ENCODE peak calls at places on chromosomes 2 and 18, in four cellular contexts. F is stimulated activated CD4-positive, alpha-beta T cell treated with anti-CD3 and anti-CD28 coated beads, TNF-alpha, amount 100 ng/mL, for 4 hours; G is heart right ventricle; R is T-helper 1 cell. H is an unnamed sample.

GRCh38 chr2:99680946-99681345 is 191.1 kb upstream of the REV1 start:
- DNase-seq in G (no peak), R (no peak), F (no peak), H (no peak)

GRCh38 chr18:23835506-23835905 is 146.3 kb downstream of the LAMA3 start:
- DNase-seq in F (no peak), R (no peak), G (no peak), H (peak; percentile 26)

GRCh38 chr2:24362253-24362652 is 1.9 kb upstream of the ITSN2 start:
- DNase-seq in F (no peak), R (no peak), G (no peak), H (no peak)

GRCh38 chr2:210356944-210357343 is 42.0 kb upstream of the MYL1 start:
- DNase-seq in F (no peak), G (no peak), R (no peak), H (no peak)

GRCh38 chr2:14540003-14540402 is 92.5 kb upstream of the LRATD1 start:
- DNase-seq in G (no peak), F (no peak), R (no peak), H (no peak)

GRCh38 chr2:160918909-160919503 is 241.2 kb upstream of the TANK start:
- DNase-seq in R (no peak), F (no peak), G (peak; percentile 66), H (no peak)

GRCh38 chr2:160581448-160581847 is 87.8 kb upstream of the RBMS1 start:
- DNase-seq in R (no peak), F (no peak), G (no peak), H (no peak)

GRCh38 chr2:160613466-160614153 is 120.0 kb upstream of the RBMS1 start:
- DNase-seq in G (no peak), R (no peak), F (no peak), H (no peak)

GRCh38 chr2:240236217-240237111 is 96.0 kb upstream of the OTOS start:
- DNase-seq in R (peak; percentile 3), G (peak; percentile 80), F (no peak), H (no peak)

GRCh38 chr2:240295256-240296103 is 140.0 kb upstream of the GPC1 start:
- DNase-seq in R (no peak), F (no peak), G (no peak), H (peak; percentile 2)

GRCh38 chr2:234978466-234979203 is 26.8 kb downstream of the SH3BP4 start:
- DNase-seq in F (no peak), G (no peak), R (no peak), H (no peak)

GRCh38 chr18:24112874-24113615 is 25.8 kb upstream of the CABYR start:
- DNase-seq in G (no peak), F (no peak), R (no peak), H (no peak)

GRCh38 chr2:224449212-224450147 is 47.6 kb upstream of the FAM124B start:
- DNase-seq in F (no peak), R (no peak), G (no peak), H (peak; percentile 21)

GRCh38 chr2:223723954-223724411 is 113.4 kb downstream of the AP1S3 start:
- DNase-seq in R (no peak), F (no peak), G (no peak), H (no peak)

GRCh38 chr2:134122610-134123009 is 131.3 kb upstream of the MGAT5 start:
- DNase-seq in R (no peak), G (no peak), F (no peak), H (no peak)

GRCh38 chr2:69017876-69018275 is 4.9 kb downstream of the ANTXR1 start:
- DNase-seq in R (no peak), F (no peak), G (no peak), H (no peak)

GRCh38 chr2:9993490-9994165 is 42.1 kb downstream of the GRHL1 start:
- DNase-seq in G (no peak), R (no peak), F (no peak), H (no peak)

GRCh38 chr18:69161383-69162028 is 239.2 kb upstream of the DOK6 start:
- DNase-seq in G (no peak), R (no peak), F (no peak), H (no peak)

GRCh38 chr18:2641638-2642037 is 13.9 kb upstream of the SMCHD1 start:
- DNase-seq in F (no peak), R (no peak), G (no peak), H (no peak)

GRCh38 chr2:28895189-28895893 is 874 bp downstream of the WDR43 start:
- DNase-seq in R (no peak), G (peak; percentile 11), F (peak; percentile 34), H (no peak)

GRCh38 chr2:120844098-120844738 is 108.5 kb downstream of the GLI2 start:
- DNase-seq in G (no peak), F (no peak), R (no peak), H (no peak)

GRCh38 chr2:45622704-45623103 is 11.6 kb upstream of the SRBD1 start:
- DNase-seq in R (no peak), G (no peak), F (no peak), H (no peak)

GRCh38 chr2:170771049-170771937 is 1.1 kb downstream of the ERICH2 start:
- DNase-seq in R (no peak), F (no peak), G (no peak), H (peak; percentile 6)

GRCh38 chr2:227406177-227407031 is 18.7 kb upstream of the SCYGR1 start:
- DNase-seq in F (no peak), R (no peak), G (peak; percentile 73), H (peak; percentile 50)

GRCh38 chr2:237982039-237982725 is 15.4 kb downstream of the UBE2F start:
- DNase-seq in G (no peak), F (no peak), R (no peak), H (no peak)

GRCh38 chr2:10410716-10411437 is 37.2 kb downstream of the ODC1 start:
- DNase-seq in R (no peak), G (no peak), F (no peak), H (no peak)

GRCh38 chr2:30373881-30374302 is 73.2 kb upstream of the LCLAT1 start:
- DNase-seq in G (no peak), F (no peak), R (no peak), H (no peak)

GRCh38 chr2:215793747-215794595 is 219.4 kb downstream of the MREG start:
- DNase-seq in R (no peak), F (no peak), G (peak; percentile 58), H (peak; percentile 64)

GRCh38 chr2:71615769-71616730 is 162.7 kb downstream of the DYSF start:
- DNase-seq in G (peak; percentile 5), F (no peak), R (no peak), H (no peak)

GRCh38 chr18:58313491-58314032 is 269.5 kb downstream of the NEDD4L start:
- DNase-seq in F (no peak), G (no peak), R (no peak), H (no peak)

GRCh38 chr2:160411167-160411566 is 82.4 kb downstream of the RBMS1 start:
- DNase-seq in G (no peak), F (no peak), R (no peak), H (no peak)

GRCh38 chr2:19360881-19361321 is 2.5 kb upstream of the OSR1 start:
- DNase-seq in R (no peak), G (no peak), F (no peak), H (no peak)

GRCh38 chr2:86335865-86336321 is 1.5 kb downstream of the REEP1 start:
- DNase-seq in F (no peak), G (no peak), R (no peak), H (no peak)

GRCh38 chr18:26480897-26481795 is 67.2 kb downstream of the KCTD1 start:
- DNase-seq in R (no peak), F (no peak), G (no peak), H (no peak)

GRCh38 chr2:45315881-45316280 is 295.2 kb downstream of the SRBD1 start:
- DNase-seq in G (no peak), F (no peak), R (no peak), H (no peak)

GRCh38 chr2:69798466-69798908 is 31.0 kb upstream of the GMCL1 start:
- DNase-seq in R (no peak), F (no peak), G (peak; percentile 7), H (no peak)

GRCh38 chr2:226885769-226886435 is 50.0 kb downstream of the RHBDD1 start:
- DNase-seq in R (no peak), G (no peak), F (no peak), H (no peak)

GRCh38 chr2:226256237-226256636 is 543.4 kb downstream of the IRS1 start:
- DNase-seq in G (no peak), F (no peak), R (no peak), H (no peak)